ENCODE peak calls at places on chromosomes 4 and X, in four cellular contexts. S is endodermal cell, P is uterus, E is cardiac muscle cell. T is an unnamed sample.

GRCh38 chr4:71559957-71560541 is 221.2 kb downstream of the SLC4A4 start:
- DNase-seq in P (no peak), E (no peak), S (no peak), T (peak; percentile 90)

GRCh38 chr4:986949-987688 is at the start of gene IDUA:
- DNase-seq in S (peak; percentile 87), E (peak; percentile 93), P (peak; percentile 82), T (peak; percentile 45)

GRCh38 chr4:25908491-25908901 is 5.5 kb upstream of the SMIM20 start:
- DNase-seq in S (no peak), E (no peak), P (no peak), T (peak; percentile 96)

GRCh38 chrX:66163849-66164401 is at the start of gene HEPH:
- DNase-seq in E (peak; percentile 58), P (peak; percentile 27), S (peak; percentile 67), T (peak; percentile 33)

GRCh38 chr4:88592600-88593448 is 544 bp downstream of the HERC3 start:
- DNase-seq in S (peak; percentile 85), P (peak; percentile 79), E (peak; percentile 76), T (peak; percentile 70)

GRCh38 chrX:1614927-1615326 is at the start of gene ASMT:
- DNase-seq in E (no peak), S (peak; percentile 66), P (no peak), T (no peak)

GRCh38 chr4:179029683-179030082 is 1587.4 kb upstream of the AGA start:
- DNase-seq in P (no peak), S (no peak), E (no peak), T (no peak)

GRCh38 chr4:168092176-168092712 is at the start of gene ANXA10:
- DNase-seq in P (no peak), E (no peak), S (no peak), T (no peak)

GRCh38 chrX:56600141-56600540 is 36.7 kb downstream of the UBQLN2 start:
- DNase-seq in P (no peak), S (no peak), E (no peak), T (peak; percentile 1)

GRCh38 chr4:156774422-156774821 is 197.2 kb downstream of the PDGFC start:
- DNase-seq in E (no peak), S (no peak), P (peak; percentile 20), T (peak; percentile 95)

GRCh38 chr4:88746186-88746585 is 48.6 kb upstream of the NAP1L5 start:
- DNase-seq in E (no peak), S (no peak), P (no peak), T (no peak)

GRCh38 chrX:29690061-29690460 is 525.3 kb upstream of the MAGEB2 start:
- DNase-seq in E (no peak), S (no peak), P (no peak), T (peak; percentile 79)

GRCh38 chr4:52643846-52644245 is 15.3 kb downstream of the USP46 start:
- DNase-seq in S (no peak), P (peak; percentile 47), E (peak; percentile 81), T (peak; percentile 71)

GRCh38 chr4:4574792-4575191 is 32.9 kb upstream of the STX18 start:
- DNase-seq in E (no peak), P (peak; percentile 68), S (peak; percentile 69), T (peak; percentile 86)

GRCh38 chrX:118560380-118560932 is 64.8 kb downstream of the DOCK11 start:
- DNase-seq in E (peak; percentile 13), S (peak; percentile 62), P (no peak), T (no peak)

GRCh38 chrX:107537815-107538214 is 88.4 kb downstream of the FRMPD3 start:
- DNase-seq in S (peak; percentile 89), P (no peak), E (peak; percentile 67), T (peak; percentile 16)

GRCh38 chr4:100014616-100015015 is 64.5 kb upstream of the H2AZ1 start:
- DNase-seq in P (no peak), S (no peak), E (no peak), T (no peak)

GRCh38 chr4:101977096-101977495 is 186.6 kb downstream of the BANK1 start:
- DNase-seq in E (no peak), P (no peak), S (no peak), T (peak; percentile 98)

GRCh38 chrX:148542481-148543255 is 42.3 kb downstream of the AFF2 start:
- DNase-seq in P (no peak), S (no peak), E (no peak), T (no peak)

DNA sequence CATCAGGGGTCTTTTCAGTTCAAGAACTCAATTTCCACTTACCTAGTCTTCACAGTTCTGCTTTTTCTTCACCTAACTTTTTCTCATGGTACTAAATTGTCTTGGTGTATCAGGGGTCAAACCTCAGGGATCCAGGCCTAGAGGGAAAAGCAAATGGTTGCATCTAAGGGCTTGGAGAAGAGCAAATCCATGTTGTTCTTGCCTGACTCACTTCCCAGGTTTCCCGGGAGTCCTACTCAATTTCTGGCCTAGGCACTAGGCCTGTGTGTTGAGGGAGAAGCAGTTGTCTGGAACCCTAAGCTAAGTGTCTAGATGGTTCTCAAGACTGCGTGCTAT is 191.9 kb upstream of the STK26 start:
- DNase-seq in E (no peak), P (no peak), S (no peak), T (no peak)
- H3K27ac ChIP-seq in E (peak overlapping the region; percentile 94), P (peak overlapping the region; percentile 22), S (peak overlapping the region; percentile 32), T (peak overlapping the region; percentile 52)

GRCh38 chrX:47172971-47173792 is 20.4 kb upstream of the UBA1 start:
- DNase-seq in P (peak; percentile 11), S (no peak), E (no peak), T (no peak)

GRCh38 chrX:47175588-47175980 is 18.0 kb upstream of the UBA1 start:
- DNase-seq in P (peak; percentile 9), E (no peak), S (no peak), T (no peak)

GRCh38 chrX:47172549-47172948 is 21.1 kb upstream of the UBA1 start:
- DNase-seq in S (no peak), P (peak; percentile 4), E (no peak), T (no peak)

GRCh38 chrX:47174846-47175587 is 18.6 kb upstream of the UBA1 start:
- DNase-seq in E (no peak), P (peak; percentile 10), S (no peak), T (no peak)

DNA sequence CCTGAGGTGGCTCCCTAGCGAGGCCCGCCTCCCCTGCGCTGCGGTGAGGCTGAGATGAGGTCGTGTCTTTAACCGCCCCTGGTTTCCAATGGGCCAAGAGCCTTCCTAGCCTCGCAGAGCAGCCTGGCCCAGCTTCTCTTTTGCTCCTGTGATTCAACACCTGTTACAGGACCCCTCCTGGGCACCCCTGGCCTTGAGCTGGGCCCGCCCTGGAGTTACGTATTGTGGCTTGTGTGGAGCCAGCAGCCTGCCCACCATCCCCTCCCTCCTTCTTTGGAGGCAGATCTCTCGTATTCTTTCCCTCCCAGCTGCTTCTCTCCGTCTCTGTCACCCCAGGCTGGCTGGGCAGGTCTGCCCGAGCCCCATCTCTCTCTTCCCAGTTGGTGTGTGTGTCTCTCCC is 19.3 kb upstream of the UBA1 start:
- DNase-seq in S (no peak), P (no peak), E (no peak), T (no peak)
- H3K27ac ChIP-seq in S (no peak overlapping the region), P (no peak overlapping the region), E (no peak overlapping the region), T (no peak overlapping the region)

DNA sequence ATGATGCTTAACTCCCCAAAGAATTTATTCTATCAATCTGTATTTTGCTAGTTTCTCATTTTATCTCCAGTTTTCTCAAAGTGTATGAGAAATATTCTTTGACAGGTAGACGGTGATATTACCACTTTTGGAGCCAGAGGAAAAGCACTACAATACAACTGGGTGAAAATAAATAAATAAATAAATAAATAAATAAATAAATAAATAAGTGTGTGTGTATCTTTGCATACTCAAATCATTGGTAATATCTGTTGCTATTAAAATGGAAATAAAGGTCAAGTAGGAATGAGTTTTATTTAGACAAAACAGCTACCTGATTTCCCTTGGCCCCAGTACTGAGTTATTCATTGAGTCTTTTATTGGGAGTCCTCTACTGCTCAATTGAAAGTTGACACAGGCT is 114.3 kb downstream of the RBMX2 start:
- DNase-seq in E (no peak), S (no peak), P (no peak), T (no peak)
- H3K27ac ChIP-seq in E (no peak overlapping the region), S (no peak overlapping the region), P (no peak overlapping the region), T (no peak overlapping the region)

GRCh38 chrX:139201924-139202323 is 328.6 kb upstream of the F9 start:
- DNase-seq in E (no peak), P (no peak), S (no peak), T (no peak)
- H3K27ac ChIP-seq in E (no peak overlapping the region), P (no peak overlapping the region), S (no peak overlapping the region), T (no peak overlapping the region)

DNA sequence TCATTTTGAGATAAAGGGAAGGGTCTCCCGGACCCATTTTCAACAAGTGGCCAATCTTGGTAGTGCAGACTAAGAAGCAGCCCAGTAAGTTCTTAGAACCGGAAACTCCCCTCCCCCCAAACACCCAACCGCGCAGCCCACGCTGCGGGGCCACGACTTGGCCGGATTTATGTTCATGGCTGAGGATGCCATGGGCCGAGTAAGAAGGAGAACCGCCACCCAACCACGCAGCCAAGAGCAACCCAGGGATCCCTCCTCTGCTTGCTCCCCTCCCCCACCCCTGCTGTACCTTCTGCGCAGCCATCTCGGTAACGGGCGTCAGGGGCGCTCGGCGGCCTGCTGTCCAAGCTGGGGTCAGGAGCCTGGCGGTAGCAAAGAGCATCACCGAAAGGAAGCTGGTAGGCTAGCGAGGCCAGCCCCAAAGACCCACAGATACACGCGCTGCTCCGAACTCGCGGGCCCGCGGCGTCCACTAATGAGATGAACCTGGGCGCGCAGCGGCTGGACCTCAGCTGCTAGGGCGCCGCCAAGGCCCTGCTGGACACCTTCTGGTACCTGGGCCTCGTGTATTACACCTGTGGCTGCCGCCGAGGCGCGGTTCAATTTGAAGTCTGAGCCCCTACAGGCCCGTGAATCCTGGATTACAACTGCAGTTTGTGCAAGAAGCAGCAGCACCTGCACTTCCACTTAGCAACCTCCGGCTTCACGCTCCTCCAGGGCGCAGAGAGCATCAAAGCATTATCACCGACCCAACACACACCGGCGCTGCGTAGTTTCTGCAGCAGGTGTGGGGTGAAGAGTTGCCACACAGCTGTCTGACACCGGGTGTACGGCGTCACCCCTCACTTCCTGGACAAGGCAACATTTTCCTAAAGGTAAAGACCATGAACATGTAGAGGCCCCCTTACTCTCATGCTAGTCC is 63.4 kb downstream of the NUDT10 start:
- DNase-seq in P (peak; percentile 34), S (peak; percentile 69), E (peak; percentile 56), T (no peak)
- H3K27ac ChIP-seq in P (peak overlapping the region; percentile 44), S (no peak overlapping the region), E (no peak overlapping the region), T (no peak overlapping the region)

DNA sequence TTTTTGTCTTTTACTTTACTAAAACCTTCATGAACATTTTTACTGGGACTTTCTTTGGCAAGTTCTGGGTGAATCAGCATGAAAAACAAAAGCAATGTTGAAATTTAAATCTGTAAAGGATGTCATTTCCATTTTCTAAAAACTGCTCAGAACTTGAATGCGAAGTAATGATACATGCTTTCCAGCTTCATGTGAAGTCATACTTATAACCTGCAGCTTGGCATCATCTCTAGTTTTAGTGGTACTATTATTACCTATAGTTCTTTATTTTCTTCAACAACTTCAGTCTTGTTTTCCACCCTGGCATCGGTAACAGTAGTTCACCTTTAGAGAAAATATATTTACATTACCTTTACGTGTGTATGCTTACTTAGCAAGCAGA is 421.4 kb upstream of the DIPK2B start:
- DNase-seq in E (no peak), P (no peak), S (no peak), T (no peak)
- H3K27ac ChIP-seq in E (no peak overlapping the region), P (peak overlapping the region; percentile 82), S (no peak overlapping the region), T (peak overlapping the region; percentile 84)

T was measured in astrocyte.